ENCODE peak calls at places on chromosomes 5 and 9, in six cellular contexts. One of them, this sample, is unnamed.

GRCh38 chr9:71762900-71763653 is 5.2 kb downstream of the CEMIP2 start:
- DNase-seq in posterior cingulate gyrus: no peak
- DNase-seq in fibroblast of mammary gland: peak; percentile 83
- DNase-seq in cardiac fibroblast: peak; percentile 84
- DNase-seq in T follicular helper cell: no peak
- DNase-seq in stimulated activated CD8-positive, alpha-beta memory T cell treated with anti-CD3 and anti-CD28 coated beads, Interleukin-15, amount 100 ng/mL, for 4 hours: no peak
- DNase-seq in this sample: no peak

GRCh38 chr9:113626735-113627495 is 163.4 kb downstream of the RGS3 start:
- DNase-seq in cardiac fibroblast: peak; percentile 20
- DNase-seq in posterior cingulate gyrus: no peak
- DNase-seq in stimulated activated CD8-positive, alpha-beta memory T cell treated with anti-CD3 and anti-CD28 coated beads, Interleukin-15, amount 100 ng/mL, for 4 hours: no peak
- DNase-seq in T follicular helper cell: no peak
- DNase-seq in fibroblast of mammary gland: no peak
- DNase-seq in this sample: no peak

GRCh38 chr9:114287763-114288232 is 35.1 kb upstream of the ORM1 start:
- DNase-seq in stimulated activated CD8-positive, alpha-beta memory T cell treated with anti-CD3 and anti-CD28 coated beads, Interleukin-15, amount 100 ng/mL, for 4 hours: no peak
- DNase-seq in cardiac fibroblast: no peak
- DNase-seq in fibroblast of mammary gland: no peak
- DNase-seq in T follicular helper cell: no peak
- DNase-seq in posterior cingulate gyrus: peak; percentile 74
- DNase-seq in this sample: no peak

GRCh38 chr9:15834541-15834940 is 281.7 kb downstream of the CCDC171 start:
- DNase-seq in cardiac fibroblast: peak; percentile 45
- DNase-seq in stimulated activated CD8-positive, alpha-beta memory T cell treated with anti-CD3 and anti-CD28 coated beads, Interleukin-15, amount 100 ng/mL, for 4 hours: no peak
- DNase-seq in T follicular helper cell: no peak
- DNase-seq in fibroblast of mammary gland: peak; percentile 27
- DNase-seq in posterior cingulate gyrus: no peak
- DNase-seq in this sample: no peak

GRCh38 chr9:10678790-10679189 is 66.0 kb upstream of the PTPRD start:
- DNase-seq in cardiac fibroblast: peak; percentile 5
- DNase-seq in T follicular helper cell: no peak
- DNase-seq in stimulated activated CD8-positive, alpha-beta memory T cell treated with anti-CD3 and anti-CD28 coated beads, Interleukin-15, amount 100 ng/mL, for 4 hours: no peak
- DNase-seq in fibroblast of mammary gland: peak; percentile 56
- DNase-seq in posterior cingulate gyrus: no peak
- DNase-seq in this sample: no peak

GRCh38 chr5:33679791-33680190 is 212.0 kb downstream of the ADAMTS12 start:
- DNase-seq in cardiac fibroblast: peak; percentile 71
- DNase-seq in fibroblast of mammary gland: peak; percentile 94
- DNase-seq in T follicular helper cell: no peak
- DNase-seq in posterior cingulate gyrus: no peak
- DNase-seq in stimulated activated CD8-positive, alpha-beta memory T cell treated with anti-CD3 and anti-CD28 coated beads, Interleukin-15, amount 100 ng/mL, for 4 hours: no peak
- DNase-seq in this sample: no peak

GRCh38 chr9:13450723-13451122 is 171.2 kb upstream of the MPDZ start:
- DNase-seq in fibroblast of mammary gland: no peak
- DNase-seq in T follicular helper cell: no peak
- DNase-seq in stimulated activated CD8-positive, alpha-beta memory T cell treated with anti-CD3 and anti-CD28 coated beads, Interleukin-15, amount 100 ng/mL, for 4 hours: no peak
- DNase-seq in cardiac fibroblast: peak; percentile 37
- DNase-seq in posterior cingulate gyrus: no peak
- DNase-seq in this sample: no peak

GRCh38 chr5:170306381-170306790 is 8.8 kb upstream of the LCP2 start:
- DNase-seq in posterior cingulate gyrus: no peak
- DNase-seq in T follicular helper cell: no peak
- DNase-seq in cardiac fibroblast: peak; percentile 82
- DNase-seq in fibroblast of mammary gland: peak; percentile 96
- DNase-seq in stimulated activated CD8-positive, alpha-beta memory T cell treated with anti-CD3 and anti-CD28 coated beads, Interleukin-15, amount 100 ng/mL, for 4 hours: no peak
- DNase-seq in this sample: no peak

GRCh38 chr5:58773744-58774441 is 191.0 kb downstream of the RAB3C start:
- DNase-seq in cardiac fibroblast: no peak
- DNase-seq in fibroblast of mammary gland: no peak
- DNase-seq in stimulated activated CD8-positive, alpha-beta memory T cell treated with anti-CD3 and anti-CD28 coated beads, Interleukin-15, amount 100 ng/mL, for 4 hours: no peak
- DNase-seq in posterior cingulate gyrus: peak; percentile 88
- DNase-seq in T follicular helper cell: no peak
- DNase-seq in this sample: no peak

GRCh38 chr9:137606005-137606601 is 617 bp downstream of the ARRDC1 start:
- DNase-seq in stimulated activated CD8-positive, alpha-beta memory T cell treated with anti-CD3 and anti-CD28 coated beads, Interleukin-15, amount 100 ng/mL, for 4 hours: no peak
- DNase-seq in posterior cingulate gyrus: no peak
- DNase-seq in cardiac fibroblast: no peak
- DNase-seq in fibroblast of mammary gland: no peak
- DNase-seq in T follicular helper cell: no peak
- DNase-seq in this sample: no peak

GRCh38 chr9:94164756-94165549 is 80.7 kb downstream of the PTPDC1 start:
- DNase-seq in fibroblast of mammary gland: no peak
- DNase-seq in T follicular helper cell: no peak
- DNase-seq in stimulated activated CD8-positive, alpha-beta memory T cell treated with anti-CD3 and anti-CD28 coated beads, Interleukin-15, amount 100 ng/mL, for 4 hours: no peak
- DNase-seq in posterior cingulate gyrus: no peak
- DNase-seq in cardiac fibroblast: no peak
- DNase-seq in this sample: no peak

GRCh38 chr5:32390819-32391591 is 53.5 kb downstream of the ZFR start:
- DNase-seq in stimulated activated CD8-positive, alpha-beta memory T cell treated with anti-CD3 and anti-CD28 coated beads, Interleukin-15, amount 100 ng/mL, for 4 hours: no peak
- DNase-seq in fibroblast of mammary gland: peak; percentile 95
- DNase-seq in cardiac fibroblast: peak; percentile 97
- DNase-seq in posterior cingulate gyrus: no peak
- DNase-seq in T follicular helper cell: no peak
- DNase-seq in this sample: no peak

GRCh38 chr9:120100595-120100994 is 479.4 kb downstream of the CDK5RAP2 start:
- DNase-seq in T follicular helper cell: no peak
- DNase-seq in cardiac fibroblast: no peak
- DNase-seq in stimulated activated CD8-positive, alpha-beta memory T cell treated with anti-CD3 and anti-CD28 coated beads, Interleukin-15, amount 100 ng/mL, for 4 hours: no peak
- DNase-seq in fibroblast of mammary gland: peak; percentile 1
- DNase-seq in posterior cingulate gyrus: no peak
- DNase-seq in this sample: no peak

GRCh38 chr9:14277761-14278160 is 36.2 kb downstream of the NFIB start:
- DNase-seq in cardiac fibroblast: peak; percentile 32
- DNase-seq in stimulated activated CD8-positive, alpha-beta memory T cell treated with anti-CD3 and anti-CD28 coated beads, Interleukin-15, amount 100 ng/mL, for 4 hours: no peak
- DNase-seq in posterior cingulate gyrus: no peak
- DNase-seq in T follicular helper cell: no peak
- DNase-seq in fibroblast of mammary gland: no peak
- DNase-seq in this sample: no peak

GRCh38 chr5:7867260-7867659 is 1.6 kb downstream of the FASTKD3 start:
- DNase-seq in fibroblast of mammary gland: no peak
- DNase-seq in cardiac fibroblast: no peak
- DNase-seq in posterior cingulate gyrus: no peak
- DNase-seq in T follicular helper cell: no peak
- DNase-seq in stimulated activated CD8-positive, alpha-beta memory T cell treated with anti-CD3 and anti-CD28 coated beads, Interleukin-15, amount 100 ng/mL, for 4 hours: no peak
- DNase-seq in this sample: no peak

GRCh38 chr9:77912895-77913693 is 118.5 kb downstream of the GNAQ start:
- DNase-seq in posterior cingulate gyrus: no peak
- DNase-seq in stimulated activated CD8-positive, alpha-beta memory T cell treated with anti-CD3 and anti-CD28 coated beads, Interleukin-15, amount 100 ng/mL, for 4 hours: no peak
- DNase-seq in fibroblast of mammary gland: no peak
- DNase-seq in T follicular helper cell: no peak
- DNase-seq in cardiac fibroblast: peak; percentile 63
- DNase-seq in this sample: no peak

GRCh38 chr5:35859101-35859661 is 2.5 kb downstream of the IL7R start:
- DNase-seq in fibroblast of mammary gland: no peak
- DNase-seq in T follicular helper cell: no peak
- DNase-seq in posterior cingulate gyrus: no peak
- DNase-seq in stimulated activated CD8-positive, alpha-beta memory T cell treated with anti-CD3 and anti-CD28 coated beads, Interleukin-15, amount 100 ng/mL, for 4 hours: no peak
- DNase-seq in cardiac fibroblast: no peak
- DNase-seq in this sample: peak; percentile 17

GRCh38 chr9:129776938-129777768 is 24.3 kb upstream of the PTGES start:
- DNase-seq in posterior cingulate gyrus: peak; percentile 91
- DNase-seq in stimulated activated CD8-positive, alpha-beta memory T cell treated with anti-CD3 and anti-CD28 coated beads, Interleukin-15, amount 100 ng/mL, for 4 hours: peak; percentile 34
- DNase-seq in cardiac fibroblast: peak; percentile 99
- DNase-seq in fibroblast of mammary gland: peak; percentile 100
- DNase-seq in T follicular helper cell: no peak
- DNase-seq in this sample: peak; percentile 6

GRCh38 chr9:69433426-69433825 is 108.4 kb downstream of the ENTREP1 start:
- DNase-seq in posterior cingulate gyrus: no peak
- DNase-seq in stimulated activated CD8-positive, alpha-beta memory T cell treated with anti-CD3 and anti-CD28 coated beads, Interleukin-15, amount 100 ng/mL, for 4 hours: no peak
- DNase-seq in cardiac fibroblast: peak; percentile 10
- DNase-seq in T follicular helper cell: no peak
- DNase-seq in fibroblast of mammary gland: peak; percentile 33
- DNase-seq in this sample: no peak

GRCh38 chr9:74942801-74943200 is 9.9 kb downstream of the C9orf40 start:
- DNase-seq in T follicular helper cell: no peak
- DNase-seq in stimulated activated CD8-positive, alpha-beta memory T cell treated with anti-CD3 and anti-CD28 coated beads, Interleukin-15, amount 100 ng/mL, for 4 hours: peak; percentile 7
- DNase-seq in cardiac fibroblast: peak; percentile 59
- DNase-seq in fibroblast of mammary gland: peak; percentile 31
- DNase-seq in posterior cingulate gyrus: no peak
- DNase-seq in this sample: no peak

GRCh38 chr5:98942849-98943248 is 14.0 kb upstream of the CHD1 start:
- DNase-seq in stimulated activated CD8-positive, alpha-beta memory T cell treated with anti-CD3 and anti-CD28 coated beads, Interleukin-15, amount 100 ng/mL, for 4 hours: no peak
- DNase-seq in T follicular helper cell: no peak
- DNase-seq in cardiac fibroblast: peak; percentile 66
- DNase-seq in fibroblast of mammary gland: peak; percentile 41
- DNase-seq in posterior cingulate gyrus: no peak
- DNase-seq in this sample: no peak

GRCh38 chr5:154400678-154401077 is 45.1 kb upstream of the SAP30L start:
- DNase-seq in T follicular helper cell: no peak
- DNase-seq in cardiac fibroblast: no peak
- DNase-seq in stimulated activated CD8-positive, alpha-beta memory T cell treated with anti-CD3 and anti-CD28 coated beads, Interleukin-15, amount 100 ng/mL, for 4 hours: no peak
- DNase-seq in fibroblast of mammary gland: no peak
- DNase-seq in posterior cingulate gyrus: no peak
- DNase-seq in this sample: no peak

GRCh38 chr9:136053757-136054142 is 41.3 kb downstream of the NACC2 start:
- DNase-seq in posterior cingulate gyrus: peak; percentile 76
- DNase-seq in fibroblast of mammary gland: no peak
- DNase-seq in cardiac fibroblast: no peak
- DNase-seq in T follicular helper cell: no peak
- DNase-seq in stimulated activated CD8-positive, alpha-beta memory T cell treated with anti-CD3 and anti-CD28 coated beads, Interleukin-15, amount 100 ng/mL, for 4 hours: no peak
- DNase-seq in this sample: no peak

GRCh38 chr5:36796171-36796570 is 80.4 kb upstream of the NIPBL start:
- DNase-seq in fibroblast of mammary gland: no peak
- DNase-seq in posterior cingulate gyrus: no peak
- DNase-seq in stimulated activated CD8-positive, alpha-beta memory T cell treated with anti-CD3 and anti-CD28 coated beads, Interleukin-15, amount 100 ng/mL, for 4 hours: no peak
- DNase-seq in cardiac fibroblast: no peak
- DNase-seq in T follicular helper cell: no peak
- DNase-seq in this sample: no peak

GRCh38 chr9:126423022-126423708 is 96.5 kb downstream of the MVB12B start:
- DNase-seq in cardiac fibroblast: no peak
- DNase-seq in posterior cingulate gyrus: no peak
- DNase-seq in stimulated activated CD8-positive, alpha-beta memory T cell treated with anti-CD3 and anti-CD28 coated beads, Interleukin-15, amount 100 ng/mL, for 4 hours: no peak
- DNase-seq in T follicular helper cell: no peak
- DNase-seq in fibroblast of mammary gland: no peak
- DNase-seq in this sample: no peak

GRCh38 chr5:61304611-61305369 is 27.3 kb upstream of the ZSWIM6 start:
- DNase-seq in T follicular helper cell: no peak
- DNase-seq in posterior cingulate gyrus: no peak
- DNase-seq in fibroblast of mammary gland: peak; percentile 94
- DNase-seq in cardiac fibroblast: peak; percentile 98
- DNase-seq in stimulated activated CD8-positive, alpha-beta memory T cell treated with anti-CD3 and anti-CD28 coated beads, Interleukin-15, amount 100 ng/mL, for 4 hours: no peak
- DNase-seq in this sample: no peak

GRCh38 chr5:147986134-147986757 is 77.5 kb upstream of the SPINK5 start:
- DNase-seq in fibroblast of mammary gland: no peak
- DNase-seq in posterior cingulate gyrus: no peak
- DNase-seq in T follicular helper cell: no peak
- DNase-seq in cardiac fibroblast: no peak
- DNase-seq in stimulated activated CD8-positive, alpha-beta memory T cell treated with anti-CD3 and anti-CD28 coated beads, Interleukin-15, amount 100 ng/mL, for 4 hours: no peak
- DNase-seq in this sample: no peak

GRCh38 chr5:57185301-57185700 is 11.4 kb downstream of the GPBP1 start:
- DNase-seq in posterior cingulate gyrus: no peak
- DNase-seq in cardiac fibroblast: no peak
- DNase-seq in T follicular helper cell: no peak
- DNase-seq in stimulated activated CD8-positive, alpha-beta memory T cell treated with anti-CD3 and anti-CD28 coated beads, Interleukin-15, amount 100 ng/mL, for 4 hours: no peak
- DNase-seq in fibroblast of mammary gland: peak; percentile 37
- DNase-seq in this sample: no peak

GRCh38 chr9:133991964-133992779 is at the start of gene VAV2:
- DNase-seq in T follicular helper cell: no peak
- DNase-seq in posterior cingulate gyrus: peak; percentile 89
- DNase-seq in stimulated activated CD8-positive, alpha-beta memory T cell treated with anti-CD3 and anti-CD28 coated beads, Interleukin-15, amount 100 ng/mL, for 4 hours: no peak
- DNase-seq in cardiac fibroblast: peak; percentile 42
- DNase-seq in fibroblast of mammary gland: peak; percentile 45
- DNase-seq in this sample: peak; percentile 20

GRCh38 chr5:348726-349125 is 27.2 kb downstream of the AHRR start:
- DNase-seq in T follicular helper cell: no peak
- DNase-seq in cardiac fibroblast: no peak
- DNase-seq in stimulated activated CD8-positive, alpha-beta memory T cell treated with anti-CD3 and anti-CD28 coated beads, Interleukin-15, amount 100 ng/mL, for 4 hours: no peak
- DNase-seq in fibroblast of mammary gland: no peak
- DNase-seq in posterior cingulate gyrus: no peak
- DNase-seq in this sample: no peak

GRCh38 chr5:33398501-33398900 is 42.3 kb upstream of the TARS1 start:
- DNase-seq in cardiac fibroblast: no peak
- DNase-seq in posterior cingulate gyrus: no peak
- DNase-seq in T follicular helper cell: no peak
- DNase-seq in stimulated activated CD8-positive, alpha-beta memory T cell treated with anti-CD3 and anti-CD28 coated beads, Interleukin-15, amount 100 ng/mL, for 4 hours: no peak
- DNase-seq in fibroblast of mammary gland: no peak
- DNase-seq in this sample: no peak

GRCh38 chr5:15538516-15538915 is 38.5 kb downstream of the FBXL7 start:
- DNase-seq in T follicular helper cell: no peak
- DNase-seq in fibroblast of mammary gland: no peak
- DNase-seq in posterior cingulate gyrus: no peak
- DNase-seq in cardiac fibroblast: no peak
- DNase-seq in stimulated activated CD8-positive, alpha-beta memory T cell treated with anti-CD3 and anti-CD28 coated beads, Interleukin-15, amount 100 ng/mL, for 4 hours: no peak
- DNase-seq in this sample: no peak

GRCh38 chr9:14043491-14043890 is 270.4 kb downstream of the NFIB start:
- DNase-seq in posterior cingulate gyrus: no peak
- DNase-seq in fibroblast of mammary gland: peak; percentile 61
- DNase-seq in T follicular helper cell: no peak
- DNase-seq in stimulated activated CD8-positive, alpha-beta memory T cell treated with anti-CD3 and anti-CD28 coated beads, Interleukin-15, amount 100 ng/mL, for 4 hours: no peak
- DNase-seq in cardiac fibroblast: peak; percentile 33
- DNase-seq in this sample: no peak

GRCh38 chr5:98397081-98397480 is 376.4 kb upstream of the RGMB start:
- DNase-seq in cardiac fibroblast: peak; percentile 82
- DNase-seq in stimulated activated CD8-positive, alpha-beta memory T cell treated with anti-CD3 and anti-CD28 coated beads, Interleukin-15, amount 100 ng/mL, for 4 hours: no peak
- DNase-seq in T follicular helper cell: no peak
- DNase-seq in fibroblast of mammary gland: peak; percentile 94
- DNase-seq in posterior cingulate gyrus: no peak
- DNase-seq in this sample: no peak

GRCh38 chr9:114607671-114608524 is 3.2 kb upstream of the TMEM268 start:
- DNase-seq in fibroblast of mammary gland: no peak
- DNase-seq in stimulated activated CD8-positive, alpha-beta memory T cell treated with anti-CD3 and anti-CD28 coated beads, Interleukin-15, amount 100 ng/mL, for 4 hours: no peak
- DNase-seq in T follicular helper cell: no peak
- DNase-seq in cardiac fibroblast: no peak
- DNase-seq in posterior cingulate gyrus: no peak
- DNase-seq in this sample: no peak

GRCh38 chr5:10715605-10716004 is 45.4 kb downstream of the DAP start:
- DNase-seq in fibroblast of mammary gland: no peak
- DNase-seq in T follicular helper cell: no peak
- DNase-seq in cardiac fibroblast: no peak
- DNase-seq in stimulated activated CD8-positive, alpha-beta memory T cell treated with anti-CD3 and anti-CD28 coated beads, Interleukin-15, amount 100 ng/mL, for 4 hours: no peak
- DNase-seq in posterior cingulate gyrus: no peak
- DNase-seq in this sample: no peak

GRCh38 chr5:142016576-142016975 is 3.7 kb upstream of the GNPDA1 start:
- DNase-seq in posterior cingulate gyrus: no peak
- DNase-seq in stimulated activated CD8-positive, alpha-beta memory T cell treated with anti-CD3 and anti-CD28 coated beads, Interleukin-15, amount 100 ng/mL, for 4 hours: no peak
- DNase-seq in cardiac fibroblast: no peak
- DNase-seq in T follicular helper cell: no peak
- DNase-seq in fibroblast of mammary gland: no peak
- DNase-seq in this sample: no peak

This sample was measured in T-helper 1 cell.